ENCODE peak calls at places on chromosomes 3 and 15, in nine cellular contexts. E, U, Q, X, K, H, N, I and F are unnamed samples.

GRCh38 chr3:167066977-167067843 is 312.9 kb downstream of the ZBBX start:
- DNase-seq in E (no peak), U (no peak), Q (no peak), X (no peak), K (no peak), H (no peak), N (no peak), I (no peak), F (no peak)

GRCh38 chr3:112811917-112812660 is 34.6 kb downstream of the CD200R1L start:
- DNase-seq in E (no peak), U (no peak), Q (no peak), X (no peak), K (no peak), H (peak; percentile 87), N (no peak), I (no peak), F (peak; percentile 8)

GRCh38 chr3:31185004-31185357 is 290.5 kb upstream of the GADL1 start:
- DNase-seq in E (no peak), U (no peak), Q (no peak), X (no peak), K (peak; percentile 28), H (no peak), N (no peak), I (no peak), F (peak; percentile 71)

GRCh38 chr15:65870889-65871533 is 1.7 kb downstream of the RAB11A start:
- DNase-seq in E (no peak), U (no peak), Q (no peak), X (peak; percentile 76), K (peak; percentile 62), H (peak; percentile 85), N (no peak), I (no peak), F (peak; percentile 80)

GRCh38 chr3:194928183-194928736 is 242.6 kb downstream of the FAM43A start:
- DNase-seq in E (no peak), U (no peak), Q (peak; percentile 11), X (peak; percentile 18), K (peak; percentile 51), H (peak; percentile 74), N (no peak), I (no peak), F (peak; percentile 41)

GRCh38 chr15:41861736-41862356 is 23.2 kb downstream of the PLA2G4B start:
- DNase-seq in E (no peak), U (no peak), Q (no peak), X (no peak), K (no peak), H (no peak), N (no peak), I (no peak), F (no peak)

GRCh38 chr3:38000242-38000916 is 9.8 kb downstream of the VILL start:
- DNase-seq in E (no peak), U (no peak), Q (no peak), X (no peak), K (no peak), H (no peak), N (no peak), I (no peak), F (no peak)

GRCh38 chr15:75069301-75069925 is 46.0 kb downstream of the PPCDC start:
- DNase-seq in E (no peak), U (no peak), Q (peak; percentile 58), X (no peak), K (no peak), H (no peak), N (no peak), I (no peak), F (no peak)

GRCh38 chr15:59444082-59444835 is 6.3 kb downstream of the FAM81A start:
- DNase-seq in E (no peak), U (no peak), Q (no peak), X (no peak), K (no peak), H (no peak), N (no peak), I (no peak), F (no peak)
- H3K4me3 ChIP-seq in E (no peak overlapping the region), U (no peak overlapping the region), Q (no peak overlapping the region), X (no peak overlapping the region), K (no peak overlapping the region), H (no peak overlapping the region), N (no peak overlapping the region), I (no peak overlapping the region), F (no peak overlapping the region)

DNA sequence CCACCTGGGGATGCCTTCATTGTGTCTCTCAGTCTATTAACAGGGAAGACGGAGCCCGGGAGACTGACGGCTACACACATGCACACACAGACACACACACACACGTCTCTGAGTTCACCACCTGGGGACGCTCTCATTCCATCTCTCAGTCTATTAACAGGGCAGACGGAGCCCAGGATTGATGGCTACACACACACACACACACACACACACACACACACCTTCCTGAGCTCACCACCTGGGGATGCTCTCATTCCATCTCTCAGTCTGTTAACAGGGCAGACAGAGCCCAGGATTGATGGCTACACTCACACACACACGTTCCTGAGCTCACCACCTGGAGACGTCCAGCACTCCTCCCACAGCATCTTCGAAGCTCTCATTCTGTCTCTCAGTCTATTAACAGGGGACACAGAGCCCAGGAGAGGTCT is 143.9 kb downstream of the OR4M2 start:
- DNase-seq in E (peak; percentile 4), U (no peak), Q (no peak), X (no peak), K (no peak), H (no peak), N (no peak), I (no peak), F (no peak)
- TF ChIP-seq CTCF in E (no peak), U (no peak), Q (no peak), X (no peak), K (no peak), H (no peak), N (no peak), I (no peak), F (no peak)

DNA sequence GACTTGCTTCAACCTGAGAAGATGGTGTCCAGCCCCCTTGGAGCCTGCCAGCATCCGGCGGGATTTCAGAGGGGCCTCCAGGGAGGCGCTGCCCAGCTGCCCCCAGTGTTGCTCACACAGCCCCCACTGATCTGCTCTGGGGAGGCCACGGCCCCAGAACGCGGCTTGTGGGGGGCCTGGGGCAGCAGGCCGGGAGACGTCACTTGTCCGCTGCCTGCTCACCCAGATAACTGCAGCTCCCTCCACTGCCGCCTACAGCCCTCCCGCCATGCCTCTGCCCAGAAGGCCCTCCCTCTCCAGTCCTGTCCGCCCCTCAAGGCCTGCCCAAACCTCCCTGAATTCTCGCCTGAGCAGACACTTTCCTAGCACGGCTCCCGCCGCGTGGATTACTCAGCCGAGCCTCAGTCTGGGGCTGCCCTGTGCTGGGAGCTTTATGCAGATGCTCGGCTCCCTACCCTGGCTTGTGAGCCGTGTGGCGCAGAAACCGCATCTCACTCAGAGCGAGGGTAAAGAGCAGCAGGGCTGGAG is 17.2 kb upstream of the ADIPOQ start:
- DNase-seq in E (no peak), U (peak; percentile 14), Q (no peak), X (no peak), K (peak; percentile 88), H (peak; percentile 38), N (peak; percentile 74), I (no peak), F (peak; percentile 59)
- H3K4me3 ChIP-seq in E (no peak overlapping the region), U (peak overlapping the region; percentile 4), Q (peak overlapping the region; percentile 7), X (no peak overlapping the region), K (peak overlapping the region; percentile 17), H (no peak overlapping the region), N (peak overlapping the region; percentile 60), I (no peak overlapping the region), F (no peak overlapping the region)

GRCh38 chr3:97940034-97940433 is 32.2 kb downstream of the RIOX2 start:
- DNase-seq in E (no peak), U (no peak), Q (no peak), X (peak; percentile 26), K (no peak), H (no peak), N (no peak), I (peak; percentile 0), F (peak; percentile 14)
- TF ChIP-seq CTCF in E (peak; percentile 42), U (no peak), Q (no peak), X (no peak), K (no peak), H (no peak), N (no peak), I (no peak), F (no peak)

DNA sequence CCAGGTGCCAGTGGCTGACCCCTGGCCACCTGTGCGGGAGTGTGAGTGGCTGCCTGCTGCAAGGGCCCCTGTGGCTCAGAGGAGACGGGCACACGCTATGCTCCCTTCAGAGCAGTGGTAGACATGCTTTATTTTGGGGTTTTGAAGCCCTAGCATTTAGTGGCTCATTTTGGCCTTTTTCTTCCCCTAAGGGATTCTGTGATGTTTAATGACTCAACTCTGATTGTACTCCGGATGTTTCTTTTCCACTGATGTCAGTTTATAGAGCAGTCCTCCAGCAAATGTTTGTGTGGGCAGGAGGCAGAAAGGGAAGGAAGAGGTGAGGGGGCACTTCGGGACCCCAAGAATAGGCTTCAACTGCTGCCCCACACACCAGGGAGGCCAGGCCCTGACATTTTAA is 288.9 kb upstream of the C2CD4B start:
- DNase-seq in E (no peak), U (no peak), Q (no peak), X (no peak), K (peak; percentile 74), H (no peak), N (no peak), I (no peak), F (peak; percentile 46)
- H3K4me3 ChIP-seq in E (no peak overlapping the region), U (no peak overlapping the region), Q (no peak overlapping the region), X (no peak overlapping the region), K (no peak overlapping the region), H (no peak overlapping the region), N (no peak overlapping the region), I (no peak overlapping the region), F (no peak overlapping the region)

DNA sequence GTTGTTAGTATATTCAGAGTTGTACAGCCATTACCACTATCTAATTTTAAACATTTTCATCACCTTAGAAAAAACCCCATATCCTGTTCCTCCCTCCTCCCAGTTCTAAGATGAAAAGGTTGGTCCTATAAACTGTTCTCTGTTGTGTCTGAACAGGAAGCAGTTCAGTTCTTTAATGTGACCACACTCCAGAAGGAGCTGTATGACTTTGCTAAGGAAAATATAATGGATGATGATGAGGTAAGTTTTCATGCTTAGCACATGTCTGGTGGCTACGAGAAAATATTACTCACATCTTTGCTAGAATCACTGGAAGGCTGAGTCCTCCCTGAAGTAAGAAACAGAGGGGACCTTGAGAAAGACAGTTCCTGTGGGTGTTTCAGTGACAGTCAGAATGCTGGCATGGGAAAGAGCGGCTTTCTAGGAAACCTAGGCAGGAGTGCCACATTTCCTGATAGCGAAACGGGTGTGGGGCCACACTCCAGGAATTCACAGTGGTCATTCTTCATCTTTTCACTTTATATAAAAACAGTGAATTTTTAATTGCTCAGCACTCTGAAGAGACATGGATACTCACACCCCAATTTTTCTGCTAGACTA is 20.3 kb downstream of the CRTAP start:
- DNase-seq in E (no peak), U (no peak), Q (no peak), X (peak; percentile 69), K (peak; percentile 62), H (no peak), N (no peak), I (no peak), F (no peak)
- TF ChIP-seq CTCF in E (no peak), U (no peak), Q (no peak), X (no peak), K (no peak), H (no peak), N (no peak), I (no peak), F (no peak)